ENCODE peak calls at places on chromosome 12, in four cellular contexts. R is MM.1S; F is CD8-positive, alpha-beta T cell; Q is PC-9. W is an unnamed sample. For H3K4me1, the result is how much of the 10 kb centered on the place peaks cover.

GRCh38 chr12:104738371-104738710 is 219.7 kb downstream of the SLC41A2 start:
- DNase-seq in R (no peak), F (no peak), Q (no peak), W (no peak)

GRCh38 chr12:64780220-64780530 is 21.0 kb upstream of the GNS start:
- DNase-seq in R (no peak), Q (no peak), F (no peak), W (no peak)

GRCh38 chr12:15336772-15337553 is 14.7 kb downstream of the PTPRO start:
- DNase-seq in R (no peak), Q (peak), F (no peak), W (no peak)

GRCh38 chr12:128637616-128638606 is 185.8 kb downstream of the SLC15A4 start:
- DNase-seq in Q (no peak), R (peak), F (no peak), W (no peak)

GRCh38 chr12:87685696-87686095 is 343.5 kb downstream of the C12orf50 start:
- DNase-seq in Q (no peak), F (no peak), R (no peak), W (no peak)

GRCh38 chr12:102659200-102659911 is 179.0 kb upstream of the IGF1 start:
- DNase-seq in R (no peak), F (no peak), Q (no peak), W (no peak)

GRCh38 chr12:58920956-58921861 is 905 bp upstream of the LRIG3 start:
- DNase-seq in R (no peak), F (no peak), Q (no peak), W (peak)

GRCh38 chr12:56142184-56142784 is 10.1 kb upstream of the MYL6B start:
- DNase-seq in R (no peak), F (no peak), Q (no peak), W (no peak)

GRCh38 chr12:42473130-42473529 is 116.4 kb downstream of the PRICKLE1 start:
- DNase-seq in F (no peak), R (no peak), Q (no peak), W (no peak)

GRCh38 chr12:4961311-4961710 is 51.6 kb downstream of the KCNA1 start:
- DNase-seq in F (no peak), Q (no peak), R (no peak), W (no peak)

GRCh38 chr12:111151441-111151840 is 217.5 kb downstream of the PHETA1 start:
- DNase-seq in F (no peak), R (no peak), Q (no peak), W (no peak)

GRCh38 chr12:20188930-20189653 is 179.2 kb upstream of the PDE3A start:
- DNase-seq in Q (no peak), F (no peak), R (no peak), W (no peak)

GRCh38 chr12:87165733-87166375 is 863.3 kb downstream of the C12orf50 start:
- DNase-seq in Q (no peak), R (no peak), F (no peak), W (no peak)

GRCh38 chr12:57456145-57456700 is 1.1 kb downstream of the INHBE start:
- DNase-seq in Q (peak), F (no peak), R (peak), W (no peak)

GRCh38 chr12:110176745-110177144 is 52.6 kb downstream of the IFT81 start:
- DNase-seq in R (no peak), F (no peak), Q (no peak), W (no peak)

GRCh38 chr12:10617868-10618267 is 4.5 kb upstream of the MAGOHB start:
- DNase-seq in R (no peak), Q (no peak), F (no peak), W (no peak)

GRCh38 chr12:28222959-28223662 is 32.9 kb downstream of the CCDC91 start:
- DNase-seq in R (peak), Q (no peak), F (no peak), W (no peak)

GRCh38 chr12:23084236-23084995 is 459.4 kb downstream of the ETNK1 start:
- DNase-seq in F (no peak), Q (no peak), R (no peak), W (no peak)

GRCh38 chr12:89421093-89421835 is 69.0 kb upstream of the DUSP6 start:
- DNase-seq in R (no peak), F (no peak), Q (no peak), W (no peak)

GRCh38 chr12:97939141-97939540 is 476.5 kb downstream of the RMST start:
- DNase-seq in F (no peak), R (no peak), Q (no peak), W (no peak)

GRCh38 chr12:131905081-131905639 is 10.7 kb downstream of the ULK1 start:
- DNase-seq in R (no peak), F (no peak), Q (no peak), W (no peak)
- H3K4me1 ChIP-seq in R (under half), F (under half), Q (under half), W (under half)

GRCh38 chr12:53495903-53496751 is 3.1 kb downstream of the MAP3K12 start:
- DNase-seq in R (no peak), Q (peak), F (no peak), W (peak)
- H3K4me3 ChIP-seq in R (no peak), Q (no peak), F (no peak), W (no peak)

GRCh38 chr12:62726471-62726980 is 208.4 kb downstream of the PPM1H start:
- DNase-seq in R (no peak), Q (no peak), F (no peak), W (no peak)
- H3K4me1 ChIP-seq in R (under half), Q (half or more), F (under half), W (under half)

GRCh38 chr12:120592121-120593049 is 11.2 kb upstream of the POP5 start:
- DNase-seq in F (no peak), Q (no peak), R (no peak), W (no peak)

GRCh38 chr12:120597861-120598260 is 16.7 kb upstream of the POP5 start:
- DNase-seq in Q (no peak), R (no peak), F (no peak), W (no peak)

GRCh38 chr12:120598674-120599463 is 17.7 kb upstream of the POP5 start:
- DNase-seq in Q (peak), R (peak), F (no peak), W (no peak)

GRCh38 chr12:120599672-120600537 is 18.7 kb upstream of the POP5 start:
- DNase-seq in R (no peak), Q (no peak), F (no peak), W (no peak)

GRCh38 chr12:120596901-120597300 is 15.7 kb upstream of the POP5 start:
- DNase-seq in F (no peak), R (no peak), Q (no peak), W (no peak)
- H3K4me3 ChIP-seq in F (no peak), R (no peak), Q (no peak), W (no peak)

GRCh38 chr12:85191-85666 is 18.7 kb downstream of the IQSEC3 start:
- DNase-seq in Q (no peak), F (no peak), R (no peak), W (no peak)
- H3K4me1 ChIP-seq in Q (under half), F (under half), R (under half), W (under half)

GRCh38 chr12:113152835-113153814 is 3.6 kb downstream of the CFAP73 start:
- DNase-seq in F (peak), Q (peak), R (peak), W (peak)

GRCh38 chr12:113151655-113152054 is 2.1 kb downstream of the CFAP73 start:
- DNase-seq in R (no peak), Q (no peak), F (no peak), W (no peak)

GRCh38 chr12:113152196-113152834 is 2.8 kb downstream of the CFAP73 start:
- DNase-seq in Q (no peak), R (no peak), F (no peak), W (no peak)

GRCh38 chr12:113146999-113147398 is 2.5 kb upstream of the CFAP73 start:
- DNase-seq in Q (no peak), R (no peak), F (no peak), W (no peak)

DNA sequence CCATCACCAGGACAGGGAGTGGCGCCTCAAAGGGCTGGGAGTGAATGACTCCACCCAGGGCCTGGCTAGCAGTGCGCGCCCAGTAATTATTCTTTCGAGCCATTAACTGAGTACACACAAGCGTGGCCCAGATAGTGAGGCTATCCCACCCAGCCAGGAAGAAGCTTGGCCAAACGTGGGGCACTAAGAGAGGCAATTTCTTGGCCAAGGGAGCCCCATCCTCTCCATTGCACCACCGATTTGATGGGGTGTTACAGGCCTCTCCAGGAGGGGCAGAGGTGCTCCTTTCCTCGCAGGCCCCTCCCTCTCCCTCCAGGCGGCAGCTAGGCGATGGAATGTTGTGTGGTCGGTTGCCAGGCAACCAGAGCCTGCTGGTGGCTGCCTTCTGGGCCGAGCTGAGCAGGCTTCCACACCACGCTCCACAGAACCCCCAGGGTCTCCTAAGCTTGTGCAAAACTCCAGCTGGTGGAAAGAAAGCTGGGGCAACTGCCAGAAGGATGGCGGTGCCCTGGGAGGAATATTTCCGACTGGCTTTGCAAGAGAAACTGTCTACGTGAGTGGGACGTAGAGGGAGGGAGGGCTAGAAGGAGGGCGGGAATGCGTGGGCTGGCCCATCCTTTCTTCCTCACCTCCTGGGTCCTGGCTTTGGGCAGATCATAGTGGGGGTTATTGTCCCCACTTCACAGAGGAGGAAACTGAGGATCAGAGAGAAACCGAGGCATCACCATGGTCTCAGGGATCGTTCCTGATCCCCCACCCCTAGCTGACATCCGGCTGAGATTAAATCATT is at the start of gene CFAP73:
- DNase-seq in Q (peak), R (no peak), F (no peak), W (peak)
- H3K4me3 ChIP-seq in Q (no peak), R (no peak), F (no peak), W (no peak)

DNA sequence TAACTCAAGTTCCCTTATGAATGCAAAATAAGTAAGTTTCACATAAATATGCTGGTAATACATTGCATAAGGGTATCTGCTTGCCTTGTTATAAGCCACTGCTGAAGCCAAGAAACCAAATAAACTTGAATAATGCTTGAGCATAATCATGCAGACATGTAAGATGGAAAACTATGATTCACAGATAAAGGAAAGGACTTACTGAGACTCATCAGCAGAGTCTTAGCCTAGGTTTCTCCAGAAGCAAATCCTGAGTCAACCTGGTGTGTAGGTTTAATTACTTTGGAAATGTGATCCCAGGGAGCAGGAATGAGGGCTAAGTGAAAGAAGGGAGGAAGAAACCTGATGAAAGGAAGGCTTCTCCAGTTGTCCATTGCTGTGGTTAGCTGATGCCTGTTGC is 107.7 kb upstream of the BTG1 start:
- DNase-seq in R (no peak), Q (no peak), F (no peak), W (no peak)
- H3K4me1 ChIP-seq in R (under half), Q (under half), F (under half), W (under half)

GRCh38 chr12:14257734-14258467 is 107.6 kb upstream of the ATF7IP start:
- DNase-seq in Q (peak), R (peak), F (peak), W (no peak)
- H3K4me3 ChIP-seq in Q (no peak), R (no peak), F (peak), W (no peak)

GRCh38 chr12:6466184-6466573 is 4.3 kb downstream of the VAMP1 start:
- DNase-seq in F (no peak), Q (no peak), R (no peak), W (no peak)
- H3K4me1 ChIP-seq in F (half or more), Q (under half), R (under half), W (under half)

GRCh38 chr12:1439201-1439600 is 155.2 kb downstream of the FBXL14 start:
- DNase-seq in Q (no peak), F (no peak), R (no peak), W (no peak)

GRCh38 chr12:1444142-1444516 is 150.3 kb downstream of the FBXL14 start:
- DNase-seq in Q (no peak), R (no peak), F (no peak), W (no peak)

GRCh38 chr12:1445807-1446206 is 148.6 kb downstream of the FBXL14 start:
- DNase-seq in R (no peak), Q (no peak), F (no peak), W (no peak)

GRCh38 chr12:1439687-1440086 is 154.7 kb downstream of the FBXL14 start:
- DNase-seq in R (no peak), F (no peak), Q (no peak), W (no peak)

DNA sequence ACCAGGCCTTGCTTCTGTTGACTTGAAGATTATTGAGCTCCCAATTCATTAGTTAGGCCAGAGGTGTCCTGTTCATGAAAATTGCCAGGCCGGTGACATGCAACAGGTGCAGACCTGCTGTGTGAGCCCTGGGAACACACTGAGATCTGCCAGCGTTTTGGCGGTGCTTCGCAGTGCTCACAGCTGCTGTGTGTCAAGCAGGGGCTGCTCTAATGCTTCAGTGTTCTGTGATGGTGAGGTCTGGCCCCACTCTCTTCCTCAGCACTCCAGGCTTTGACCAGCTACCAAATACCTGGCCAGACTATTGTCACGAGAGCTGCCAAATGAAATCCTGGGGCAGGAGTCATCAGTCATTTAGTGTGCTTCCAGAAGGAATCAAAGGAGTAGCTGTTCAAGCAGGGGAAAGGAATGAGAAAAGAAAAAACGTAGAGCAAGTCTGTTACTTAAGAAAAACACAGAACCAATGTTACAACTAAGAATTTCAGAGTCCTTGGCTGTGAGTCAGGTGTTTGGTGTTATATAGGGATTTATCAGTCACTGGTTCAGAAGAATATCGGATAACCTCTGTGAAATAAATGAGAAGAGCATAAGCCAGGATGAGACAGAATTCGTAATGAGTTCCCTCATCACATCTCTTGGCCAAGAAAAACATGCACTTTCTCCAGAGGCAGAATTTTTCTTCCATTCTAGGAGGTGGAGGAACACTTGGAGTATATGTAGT is 150.8 kb downstream of the FBXL14 start:
- DNase-seq in Q (no peak), R (no peak), F (no peak), W (no peak)
- H3K4me3 ChIP-seq in Q (no peak), R (no peak), F (no peak), W (peak)

W was measured in right cardiac atrium.